ENCODE peak calls at places on chromosomes 12 and 14, in six cellular contexts. K is heart left ventricle, R is AG10803, G is Caco-2, A is heart right ventricle, U is choroid plexus epithelial cell. F is an unnamed sample.

GRCh38 chr14:55767291-55767690 is 187.3 kb downstream of the KTN1 start:
- DNase-seq in K (no peak), A (no peak), R (no peak), G (no peak), U (peak; percentile 39), F (no peak)

GRCh38 chr12:120713861-120714482 is 3.7 kb downstream of the UNC119B start:
- DNase-seq in U (peak; percentile 91), K (no peak), G (peak; percentile 84), A (no peak), R (peak; percentile 81), F (peak; percentile 85)

GRCh38 chr14:23633160-23633701 is 2.9 kb upstream of the DHRS2 start:
- DNase-seq in U (peak; percentile 38), R (no peak), K (no peak), G (no peak), A (no peak), F (peak; percentile 28)

GRCh38 chr12:48996794-48997718 is 2.1 kb downstream of the DDN start:
- DNase-seq in K (peak; percentile 89), R (peak; percentile 65), A (peak; percentile 78), G (peak; percentile 86), U (peak; percentile 79), F (peak; percentile 73)

GRCh38 chr12:62308201-62308600 is 48.0 kb downstream of the USP15 start:
- DNase-seq in K (no peak), G (no peak), R (no peak), U (no peak), A (no peak), F (no peak)

GRCh38 chr12:13571035-13571434 is 374.5 kb downstream of the EMP1 start:
- DNase-seq in R (no peak), G (no peak), A (no peak), K (no peak), U (no peak), F (no peak)

GRCh38 chr14:54564071-54564798 is 2.7 kb upstream of the SAMD4A start:
- DNase-seq in A (no peak), G (peak; percentile 18), U (peak; percentile 67), K (no peak), R (peak; percentile 47), F (peak; percentile 51)

GRCh38 chr12:3419538-3419937 is 71.5 kb upstream of the PRMT8 start:
- DNase-seq in K (no peak), R (no peak), A (no peak), U (no peak), G (no peak), F (no peak)

GRCh38 chr12:122969657-122970056 is 3.4 kb upstream of the ABCB9 start:
- DNase-seq in U (no peak), R (no peak), K (no peak), A (no peak), G (no peak), F (no peak)

GRCh38 chr14:75147423-75148071 is 20.7 kb upstream of the NEK9 start:
- DNase-seq in K (no peak), U (peak; percentile 99), G (peak; percentile 59), A (peak; percentile 53), R (peak; percentile 88), F (peak; percentile 64)

GRCh38 chr14:88168025-88168424 is 155.0 kb downstream of the KCNK10 start:
- DNase-seq in U (no peak), A (no peak), G (no peak), R (no peak), K (no peak), F (no peak)

GRCh38 chr14:50520947-50521815 is 11.2 kb downstream of the MAP4K5 start:
- DNase-seq in R (peak; percentile 74), K (no peak), U (peak; percentile 88), G (no peak), A (no peak), F (peak; percentile 94)

GRCh38 chr12:42961395-42961794 is 371.8 kb upstream of the PRICKLE1 start:
- DNase-seq in R (peak; percentile 69), K (no peak), G (peak; percentile 80), A (no peak), U (peak; percentile 87), F (peak; percentile 96)

GRCh38 chr12:76698966-76699365 is 64.9 kb upstream of the ZDHHC17 start:
- DNase-seq in K (no peak), A (no peak), G (no peak), U (no peak), R (no peak), F (no peak)

GRCh38 chr14:72433511-72433910 is 460.4 kb downstream of the DPF3 start:
- DNase-seq in U (peak; percentile 63), K (no peak), R (peak; percentile 14), G (no peak), A (no peak), F (peak; percentile 34)

GRCh38 chr12:7716391-7716790 is 5.2 kb downstream of the DPPA3 start:
- DNase-seq in R (peak; percentile 20), U (no peak), A (no peak), G (peak; percentile 62), K (no peak), F (peak; percentile 2)

GRCh38 chr12:65168606-65169310 is 625 bp upstream of the LEMD3 start:
- DNase-seq in R (no peak), A (no peak), U (peak; percentile 11), G (no peak), K (no peak), F (no peak)

GRCh38 chr12:92070864-92071445 is 74.7 kb downstream of the BTG1 start:
- DNase-seq in K (no peak), A (no peak), U (peak; percentile 78), R (peak; percentile 41), G (peak; percentile 59), F (no peak)

GRCh38 chr14:106843951-106844483 is 1317.6 kb downstream of the TMEM121 start:
- DNase-seq in U (no peak), A (no peak), K (no peak), G (peak; percentile 32), R (no peak), F (no peak)

GRCh38 chr14:106843376-106843775 is 1317.0 kb downstream of the TMEM121 start:
- DNase-seq in R (no peak), A (no peak), K (no peak), U (no peak), G (no peak), F (no peak)

GRCh38 chr14:106844608-106845285 is 1318.4 kb downstream of the TMEM121 start:
- DNase-seq in A (peak; percentile 68), G (peak; percentile 55), U (no peak), K (peak; percentile 85), R (no peak), F (no peak)

GRCh38 chr14:106841701-106842100 is 1315.3 kb downstream of the TMEM121 start:
- DNase-seq in R (no peak), A (no peak), G (no peak), K (no peak), U (no peak), F (peak; percentile 11)

GRCh38 chr14:106842687-106843086 is 1316.3 kb downstream of the TMEM121 start:
- DNase-seq in G (peak; percentile 65), U (no peak), A (no peak), R (no peak), K (no peak), F (no peak)
- TF ChIP-seq CTCF in G (peak; percentile 83), U (no peak), A (peak; percentile 44), R (no peak), K (peak; percentile 31), F (no peak)

GRCh38 chr12:47817272-47818006 is 2.3 kb downstream of the HDAC7 start:
- DNase-seq in A (no peak), R (no peak), G (no peak), U (no peak), K (no peak), F (no peak)
- H3K4me3 ChIP-seq in A (peak overlapping the region; percentile 25), R (peak overlapping the region; percentile 90), G (no peak overlapping the region), U (peak overlapping the region; percentile 76), K (peak overlapping the region; percentile 86), F (no peak overlapping the region)

GRCh38 chr12:53727310-53728041 is at the start of gene CALCOCO1:
- DNase-seq in U (peak; percentile 99), A (peak; percentile 96), K (peak; percentile 97), R (peak; percentile 96), G (peak; percentile 95), F (peak; percentile 99)

GRCh38 chr12:53725824-53726223 is 1.4 kb downstream of the CALCOCO1 start:
- DNase-seq in U (no peak), K (no peak), R (peak; percentile 47), G (peak; percentile 42), A (no peak), F (peak; percentile 38)

GRCh38 chr12:53728206-53728605 is 954 bp upstream of the CALCOCO1 start:
- DNase-seq in G (no peak), K (no peak), A (no peak), R (no peak), U (no peak), F (no peak)

GRCh38 chr12:53726946-53727309 is 324 bp downstream of the CALCOCO1 start:
- DNase-seq in G (no peak), R (peak; percentile 34), A (no peak), U (peak; percentile 35), K (no peak), F (peak; percentile 47)

GRCh38 chr12:53726342-53726741 is 910 bp downstream of the CALCOCO1 start:
- DNase-seq in G (no peak), U (no peak), A (no peak), K (no peak), R (no peak), F (peak; percentile 25)
- TF ChIP-seq CTCF in G (no peak), U (no peak), A (no peak), K (no peak), R (no peak), F (no peak)

GRCh38 chr12:131862600-131862993 is 31.8 kb upstream of the ULK1 start:
- DNase-seq in A (no peak), G (no peak), K (no peak), R (no peak), U (no peak), F (no peak)

GRCh38 chr12:131861261-131862083 is 33.0 kb upstream of the ULK1 start:
- DNase-seq in R (no peak), K (no peak), A (no peak), G (no peak), U (no peak), F (no peak)

GRCh38 chr12:131862994-131863710 is 31.3 kb upstream of the ULK1 start:
- DNase-seq in U (peak; percentile 46), G (peak; percentile 49), R (no peak), K (no peak), A (no peak), F (peak; percentile 45)

GRCh38 chr12:131862084-131862441 is 32.4 kb upstream of the ULK1 start:
- DNase-seq in R (no peak), A (no peak), K (no peak), G (no peak), U (no peak), F (no peak)

DNA sequence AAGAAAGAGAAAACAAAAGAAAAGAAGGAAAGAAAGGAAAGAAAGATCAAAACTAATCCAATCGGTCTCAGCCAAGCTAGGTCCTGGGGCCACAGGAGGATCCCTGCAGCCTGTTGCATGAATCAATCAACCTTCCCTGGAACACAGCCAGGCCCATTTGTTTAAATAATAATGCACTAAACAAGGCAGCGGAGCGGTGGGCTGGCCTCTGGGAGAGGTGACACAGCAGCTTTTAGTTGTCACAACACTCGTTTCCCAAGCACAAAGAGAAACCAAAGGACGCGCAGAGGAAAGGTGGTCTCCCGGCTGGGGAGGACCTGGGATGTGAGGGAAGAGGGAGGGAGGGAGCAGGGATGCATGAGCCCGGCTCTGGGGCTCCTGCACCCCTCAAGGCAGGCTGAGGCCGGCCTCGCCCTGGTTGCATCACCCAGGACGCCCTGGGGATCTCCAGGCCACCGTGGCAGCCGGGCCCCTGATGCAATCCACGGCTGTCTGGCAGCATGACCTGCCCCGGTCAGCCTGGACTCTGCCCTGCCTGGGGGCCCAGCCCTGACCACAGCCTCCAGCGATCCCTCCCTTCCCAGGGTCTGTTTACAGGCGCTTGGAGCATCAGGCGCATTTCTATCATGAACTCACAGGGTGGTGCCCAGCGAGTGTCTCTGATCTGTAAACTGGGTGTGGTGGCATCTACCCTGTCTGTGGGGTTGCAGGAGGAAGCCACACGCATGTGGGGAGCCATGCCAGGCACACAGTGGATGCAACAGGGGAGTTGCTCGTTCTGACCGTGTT is 32.5 kb downstream of the MMP17 start:
- DNase-seq in R (peak; percentile 86), K (peak; percentile 71), U (peak; percentile 77), G (peak; percentile 96), A (peak; percentile 49), F (peak; percentile 85)
- H3K4me3 ChIP-seq in R (peak overlapping the region; percentile 26), K (peak overlapping the region; percentile 20), U (peak overlapping the region; percentile 34), G (peak overlapping the region; percentile 6), A (no peak overlapping the region), F (no peak overlapping the region)

F was measured in epithelial cell of esophagus.